ENCODE peak calls at places on chromosome 5, in ten cellular contexts. K is activated naive CD4-positive, alpha-beta T cell treated with Interleukin-2 at 50 U/mL for 16 hours; Z is memory B cell; C is endothelial cell; M is brain microvascular endothelial cell; S is activated CD8-positive, alpha-beta memory T cell treated with anti-CD3 and anti-CD28 coated beads for 24 hours; F is uterus; Q is neural crest cell; J is mammary epithelial cell; P is tibial nerve. U is an unnamed sample.

GRCh38 chr5:129460121-129460950 is at the start of gene ADAMTS19:
- DNase-seq in J (peak; percentile 50), S (no peak), F (peak; percentile 52), M (peak; percentile 40), P (no peak), K (no peak), C (peak; percentile 69), Z (no peak), Q (peak; percentile 32), U (no peak)

GRCh38 chr5:149149942-149150341 is 8.6 kb downstream of the ABLIM3 start:
- DNase-seq in J (no peak), S (no peak), P (no peak), F (no peak), K (no peak), M (no peak), Z (no peak), Q (no peak), C (no peak), U (no peak)

GRCh38 chr5:116303810-116304209 is 219.0 kb downstream of the COMMD10 start:
- DNase-seq in P (no peak), S (no peak), Q (no peak), Z (no peak), C (no peak), J (no peak), K (no peak), M (no peak), F (no peak), U (no peak)

GRCh38 chr5:90055831-90056328 is 353.7 kb downstream of the CETN3 start:
- DNase-seq in K (no peak), F (no peak), M (peak; percentile 86), Q (no peak), J (peak; percentile 10), C (no peak), S (no peak), Z (no peak), P (no peak), U (no peak)

GRCh38 chr5:174204914-174205313 is 159.4 kb downstream of the NSG2 start:
- DNase-seq in C (no peak), S (no peak), Z (no peak), J (peak; percentile 1), P (no peak), K (no peak), M (no peak), Q (no peak), F (no peak), U (no peak)

GRCh38 chr5:28374492-28374934 is 1336.1 kb upstream of the CDH9 start:
- DNase-seq in Q (no peak), K (no peak), S (no peak), C (no peak), J (peak; percentile 53), Z (no peak), P (no peak), M (no peak), F (no peak), U (no peak)

GRCh38 chr5:21594566-21594965 is 1258.6 kb downstream of the CDH12 start:
- DNase-seq in K (no peak), Z (no peak), J (no peak), S (no peak), P (no peak), F (no peak), M (no peak), Q (no peak), C (no peak), U (no peak)

GRCh38 chr5:135606431-135606830 is 27.6 kb upstream of the CXCL14 start:
- DNase-seq in Q (no peak), F (no peak), S (no peak), Z (no peak), J (no peak), P (no peak), C (no peak), K (no peak), M (no peak), U (no peak)

GRCh38 chr5:149724884-149725283 is 5.2 kb upstream of the PPARGC1B start:
- DNase-seq in C (no peak), P (no peak), M (no peak), Z (no peak), Q (no peak), K (no peak), F (no peak), S (no peak), J (no peak), U (no peak)

GRCh38 chr5:132184588-132184987 is 43.1 kb downstream of the P4HA2 start:
- DNase-seq in F (no peak), Q (no peak), P (no peak), Z (no peak), K (no peak), M (no peak), C (no peak), J (no peak), S (peak; percentile 42), U (no peak)

GRCh38 chr5:54519083-54519541 is 1.6 kb downstream of the SNX18 start:
- DNase-seq in F (no peak), J (no peak), P (no peak), M (no peak), K (no peak), S (no peak), Q (no peak), C (no peak), Z (no peak), U (no peak)

GRCh38 chr5:1883120-1883924 is 597 bp upstream of the IRX4 start:
- DNase-seq in P (no peak), M (no peak), C (peak; percentile 61), Q (no peak), J (peak; percentile 57), K (no peak), Z (no peak), S (no peak), F (no peak), U (no peak)

GRCh38 chr5:10434392-10434791 is 7.3 kb upstream of the ROPN1L start:
- DNase-seq in M (no peak), P (no peak), K (no peak), C (no peak), J (no peak), F (no peak), Z (no peak), Q (no peak), S (no peak), U (no peak)

GRCh38 chr5:91906027-91906426 is 522.9 kb upstream of the ARRDC3 start:
- DNase-seq in J (no peak), Z (no peak), M (no peak), K (no peak), P (no peak), C (no peak), S (no peak), Q (no peak), F (no peak), U (no peak)

GRCh38 chr5:55427157-55427556 is 107.6 kb downstream of the PLPP1 start:
- DNase-seq in Z (no peak), J (peak; percentile 17), M (peak; percentile 68), F (no peak), Q (no peak), K (no peak), C (no peak), P (no peak), S (no peak), U (no peak)

GRCh38 chr5:140633081-140633471 is at the start of gene CD14:
- DNase-seq in S (no peak), M (peak; percentile 48), Q (no peak), P (no peak), K (no peak), J (peak; percentile 61), C (no peak), Z (no peak), F (no peak), U (no peak)

GRCh38 chr5:149504649-149505048 is 46.6 kb downstream of the CSNK1A1 start:
- DNase-seq in K (no peak), F (no peak), Z (no peak), S (no peak), C (no peak), J (no peak), M (no peak), Q (no peak), P (no peak), U (no peak)

GRCh38 chr5:32443541-32444190 is 874 bp downstream of the ZFR start:
- DNase-seq in Z (peak; percentile 41), Q (peak; percentile 36), J (peak; percentile 41), S (no peak), F (peak; percentile 37), C (peak; percentile 34), M (peak; percentile 22), K (peak; percentile 56), P (no peak), U (peak; percentile 34)

GRCh38 chr5:56587381-56588124 is 227.8 kb upstream of the MAP3K1 start:
- DNase-seq in Z (no peak), C (no peak), M (no peak), P (no peak), F (no peak), Q (no peak), K (no peak), S (no peak), J (no peak), U (no peak)

GRCh38 chr5:139222346-139222745 is 24.2 kb upstream of the SIL1 start:
- DNase-seq in F (no peak), M (no peak), C (no peak), P (no peak), Z (no peak), J (no peak), K (no peak), S (no peak), Q (no peak), U (no peak)

GRCh38 chr5:82364497-82364896 is 86.3 kb upstream of the RPS23 start:
- DNase-seq in S (no peak), J (peak; percentile 45), Q (no peak), P (no peak), Z (no peak), M (peak; percentile 75), K (no peak), F (no peak), C (peak; percentile 28), U (no peak)

GRCh38 chr5:155883966-155884555 is 442.9 kb upstream of the SGCD start:
- DNase-seq in S (no peak), Z (no peak), F (no peak), M (no peak), K (no peak), J (no peak), P (no peak), Q (no peak), C (no peak), U (no peak)